ENCODE peak calls at places on chromosomes 11 and 22, in ten cellular contexts. One of them, this sample, is unnamed.

GRCh38 chr22:21078916-21079315 is 33.2 kb downstream of the LRRC74B start:
- DNase-seq in cardiac fibroblast: no peak
- DNase-seq in kidney epithelial cell: no peak
- DNase-seq in esophagus squamous epithelium: no peak
- DNase-seq in fibroblast of pulmonary artery: no peak
- DNase-seq in coronary artery: no peak
- DNase-seq in astrocyte of the cerebellum: no peak
- DNase-seq in kidney: no peak
- DNase-seq in heart right ventricle: no peak
- DNase-seq in brain microvascular endothelial cell: no peak
- DNase-seq in this sample: no peak

GRCh38 chr22:24421428-24421931 is 5.9 kb upstream of the ADORA2A start:
- DNase-seq in cardiac fibroblast: no peak
- DNase-seq in kidney epithelial cell: no peak
- DNase-seq in esophagus squamous epithelium: no peak
- DNase-seq in fibroblast of pulmonary artery: no peak
- DNase-seq in coronary artery: no peak
- DNase-seq in astrocyte of the cerebellum: no peak
- DNase-seq in kidney: no peak
- DNase-seq in heart right ventricle: no peak
- DNase-seq in brain microvascular endothelial cell: no peak
- DNase-seq in this sample: no peak

GRCh38 chr22:22667966-22668880 is 23.8 kb downstream of the GGTLC2 start:
- DNase-seq in cardiac fibroblast: no peak
- DNase-seq in kidney epithelial cell: no peak
- DNase-seq in esophagus squamous epithelium: no peak
- DNase-seq in fibroblast of pulmonary artery: no peak
- DNase-seq in coronary artery: no peak
- DNase-seq in astrocyte of the cerebellum: no peak
- DNase-seq in kidney: no peak
- DNase-seq in heart right ventricle: no peak
- DNase-seq in brain microvascular endothelial cell: no peak
- DNase-seq in this sample: no peak

GRCh38 chr22:41780714-41781507 is 19.6 kb upstream of the CCDC134 start:
- DNase-seq in cardiac fibroblast: peak
- DNase-seq in kidney epithelial cell: no peak
- DNase-seq in esophagus squamous epithelium: peak
- DNase-seq in fibroblast of pulmonary artery: peak
- DNase-seq in coronary artery: no peak
- DNase-seq in astrocyte of the cerebellum: no peak
- DNase-seq in kidney: peak
- DNase-seq in heart right ventricle: peak
- DNase-seq in brain microvascular endothelial cell: peak
- DNase-seq in this sample: peak

GRCh38 chr22:34878996-34879395 is 187.0 kb upstream of the ISX start:
- DNase-seq in cardiac fibroblast: no peak
- DNase-seq in kidney epithelial cell: peak
- DNase-seq in esophagus squamous epithelium: no peak
- DNase-seq in fibroblast of pulmonary artery: no peak
- DNase-seq in coronary artery: no peak
- DNase-seq in astrocyte of the cerebellum: no peak
- DNase-seq in kidney: no peak
- DNase-seq in heart right ventricle: no peak
- DNase-seq in brain microvascular endothelial cell: no peak
- DNase-seq in this sample: no peak

GRCh38 chr11:8203980-8204379 is 35.2 kb upstream of the RIC3 start:
- DNase-seq in cardiac fibroblast: no peak
- DNase-seq in kidney epithelial cell: no peak
- DNase-seq in esophagus squamous epithelium: no peak
- DNase-seq in fibroblast of pulmonary artery: no peak
- DNase-seq in coronary artery: peak
- DNase-seq in astrocyte of the cerebellum: no peak
- DNase-seq in kidney: no peak
- DNase-seq in heart right ventricle: no peak
- DNase-seq in brain microvascular endothelial cell: no peak
- DNase-seq in this sample: no peak

GRCh38 chr11:47412152-47412746 is 3.9 kb downstream of the SLC39A13 start:
- DNase-seq in cardiac fibroblast: peak
- DNase-seq in kidney epithelial cell: no peak
- DNase-seq in esophagus squamous epithelium: no peak
- DNase-seq in fibroblast of pulmonary artery: peak
- DNase-seq in coronary artery: no peak
- DNase-seq in astrocyte of the cerebellum: no peak
- DNase-seq in kidney: peak
- DNase-seq in heart right ventricle: peak
- DNase-seq in brain microvascular endothelial cell: no peak
- DNase-seq in this sample: no peak

GRCh38 chr11:24134879-24135588 is 361.8 kb upstream of the LUZP2 start:
- DNase-seq in cardiac fibroblast: no peak
- DNase-seq in kidney epithelial cell: no peak
- DNase-seq in esophagus squamous epithelium: no peak
- DNase-seq in fibroblast of pulmonary artery: peak
- DNase-seq in coronary artery: no peak
- DNase-seq in astrocyte of the cerebellum: no peak
- DNase-seq in kidney: no peak
- DNase-seq in heart right ventricle: no peak
- DNase-seq in brain microvascular endothelial cell: no peak
- DNase-seq in this sample: no peak

GRCh38 chr11:32225491-32226285 is 134.8 kb downstream of the RCN1 start:
- DNase-seq in cardiac fibroblast: no peak
- DNase-seq in kidney epithelial cell: no peak
- DNase-seq in esophagus squamous epithelium: no peak
- DNase-seq in fibroblast of pulmonary artery: no peak
- DNase-seq in coronary artery: no peak
- DNase-seq in astrocyte of the cerebellum: no peak
- DNase-seq in kidney: no peak
- DNase-seq in heart right ventricle: no peak
- DNase-seq in brain microvascular endothelial cell: no peak
- DNase-seq in this sample: no peak

GRCh38 chr22:39592104-39593060 is 21.8 kb downstream of the CACNA1I start:
- DNase-seq in cardiac fibroblast: peak
- DNase-seq in kidney epithelial cell: peak
- DNase-seq in esophagus squamous epithelium: no peak
- DNase-seq in fibroblast of pulmonary artery: peak
- DNase-seq in coronary artery: no peak
- DNase-seq in astrocyte of the cerebellum: peak
- DNase-seq in kidney: peak
- DNase-seq in heart right ventricle: no peak
- DNase-seq in brain microvascular endothelial cell: peak
- DNase-seq in this sample: no peak

GRCh38 chr11:95255523-95256165 is 24.6 kb upstream of the SESN3 start:
- DNase-seq in cardiac fibroblast: no peak
- DNase-seq in kidney epithelial cell: no peak
- DNase-seq in esophagus squamous epithelium: no peak
- DNase-seq in fibroblast of pulmonary artery: no peak
- DNase-seq in coronary artery: no peak
- DNase-seq in astrocyte of the cerebellum: no peak
- DNase-seq in kidney: no peak
- DNase-seq in heart right ventricle: no peak
- DNase-seq in brain microvascular endothelial cell: no peak
- DNase-seq in this sample: no peak

GRCh38 chr11:9313648-9314290 is 624 bp downstream of the TMEM41B start:
- DNase-seq in cardiac fibroblast: peak
- DNase-seq in kidney epithelial cell: no peak
- DNase-seq in esophagus squamous epithelium: no peak
- DNase-seq in fibroblast of pulmonary artery: peak
- DNase-seq in coronary artery: no peak
- DNase-seq in astrocyte of the cerebellum: no peak
- DNase-seq in kidney: no peak
- DNase-seq in heart right ventricle: no peak
- DNase-seq in brain microvascular endothelial cell: no peak
- DNase-seq in this sample: no peak

GRCh38 chr22:45836418-45836817 is 140.5 kb downstream of the WNT7B start:
- DNase-seq in cardiac fibroblast: no peak
- DNase-seq in kidney epithelial cell: no peak
- DNase-seq in esophagus squamous epithelium: no peak
- DNase-seq in fibroblast of pulmonary artery: no peak
- DNase-seq in coronary artery: no peak
- DNase-seq in astrocyte of the cerebellum: no peak
- DNase-seq in kidney: no peak
- DNase-seq in heart right ventricle: no peak
- DNase-seq in brain microvascular endothelial cell: no peak
- DNase-seq in this sample: no peak
- TF ChIP-seq CTCF in cardiac fibroblast: no peak
- TF ChIP-seq CTCF in kidney epithelial cell: no peak
- TF ChIP-seq CTCF in esophagus squamous epithelium: no peak
- TF ChIP-seq CTCF in fibroblast of pulmonary artery: no peak
- TF ChIP-seq CTCF in coronary artery: no peak
- TF ChIP-seq CTCF in astrocyte of the cerebellum: no peak
- TF ChIP-seq CTCF in kidney: no peak
- TF ChIP-seq CTCF in heart right ventricle: no peak
- TF ChIP-seq CTCF in brain microvascular endothelial cell: no peak
- TF ChIP-seq CTCF in this sample: no peak

DNA sequence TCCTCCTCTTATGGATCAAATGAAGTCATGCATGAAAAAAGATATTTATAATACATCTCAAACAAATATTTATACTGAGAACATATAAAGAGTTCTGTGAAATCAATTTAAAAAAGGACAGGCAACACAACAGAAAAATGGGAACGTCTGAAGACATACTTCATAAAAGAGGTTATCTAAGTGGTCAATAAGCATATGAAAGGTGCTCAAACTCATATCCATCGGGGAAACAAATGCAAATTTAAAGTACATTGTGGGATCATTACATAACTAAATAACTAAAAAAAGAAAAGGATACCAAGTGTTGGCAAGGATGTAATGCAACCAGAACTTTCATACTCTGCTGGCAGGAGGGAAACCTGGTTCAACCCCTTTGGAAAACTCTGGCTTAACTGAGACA is 22.3 kb downstream of the TPST2 start:
- DNase-seq in cardiac fibroblast: no peak
- DNase-seq in kidney epithelial cell: no peak
- DNase-seq in esophagus squamous epithelium: no peak
- DNase-seq in fibroblast of pulmonary artery: no peak
- DNase-seq in coronary artery: no peak
- DNase-seq in astrocyte of the cerebellum: no peak
- DNase-seq in kidney: no peak
- DNase-seq in heart right ventricle: no peak
- DNase-seq in brain microvascular endothelial cell: no peak
- DNase-seq in this sample: no peak
- H3K4me3 ChIP-seq in cardiac fibroblast: no peak
- H3K4me3 ChIP-seq in kidney epithelial cell: no peak
- H3K4me3 ChIP-seq in esophagus squamous epithelium: no peak
- H3K4me3 ChIP-seq in fibroblast of pulmonary artery: no peak
- H3K4me3 ChIP-seq in coronary artery: no peak
- H3K4me3 ChIP-seq in astrocyte of the cerebellum: no peak
- H3K4me3 ChIP-seq in kidney: no peak
- H3K4me3 ChIP-seq in heart right ventricle: no peak
- H3K4me3 ChIP-seq in brain microvascular endothelial cell: no peak
- H3K4me3 ChIP-seq in this sample: no peak

DNA sequence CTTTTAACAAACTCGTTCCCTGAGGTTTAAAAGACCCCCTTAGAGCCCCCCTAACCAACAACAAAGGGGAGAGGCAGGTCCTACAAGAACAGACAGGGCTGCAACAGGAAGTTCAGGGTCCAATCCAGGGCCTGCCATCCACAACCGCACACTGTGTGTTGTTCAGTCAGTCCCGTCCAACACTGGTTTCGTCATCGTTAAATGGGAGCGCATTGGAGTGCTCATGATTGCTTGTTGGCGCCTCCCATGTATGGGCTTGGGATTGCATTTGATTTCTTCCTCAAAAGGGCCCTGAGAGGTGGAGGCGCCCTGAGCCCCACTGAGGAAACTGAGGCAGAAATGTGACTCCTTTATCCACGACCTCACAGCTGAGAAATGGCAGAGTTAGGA is 174.1 kb downstream of the MN1 start:
- DNase-seq in cardiac fibroblast: no peak
- DNase-seq in kidney epithelial cell: no peak
- DNase-seq in esophagus squamous epithelium: no peak
- DNase-seq in fibroblast of pulmonary artery: peak
- DNase-seq in coronary artery: no peak
- DNase-seq in astrocyte of the cerebellum: no peak
- DNase-seq in kidney: no peak
- DNase-seq in heart right ventricle: no peak
- DNase-seq in brain microvascular endothelial cell: no peak
- DNase-seq in this sample: no peak
- TF ChIP-seq CTCF in cardiac fibroblast: no peak
- TF ChIP-seq CTCF in kidney epithelial cell: no peak
- TF ChIP-seq CTCF in esophagus squamous epithelium: no peak
- TF ChIP-seq CTCF in fibroblast of pulmonary artery: no peak
- TF ChIP-seq CTCF in coronary artery: no peak
- TF ChIP-seq CTCF in astrocyte of the cerebellum: no peak
- TF ChIP-seq CTCF in kidney: no peak
- TF ChIP-seq CTCF in heart right ventricle: no peak
- TF ChIP-seq CTCF in brain microvascular endothelial cell: peak
- TF ChIP-seq CTCF in this sample: no peak

GRCh38 chr11:45501980-45502545 is 163.4 kb downstream of the CHST1 start:
- DNase-seq in cardiac fibroblast: no peak
- DNase-seq in kidney epithelial cell: no peak
- DNase-seq in esophagus squamous epithelium: no peak
- DNase-seq in fibroblast of pulmonary artery: no peak
- DNase-seq in coronary artery: peak
- DNase-seq in astrocyte of the cerebellum: no peak
- DNase-seq in kidney: no peak
- DNase-seq in heart right ventricle: no peak
- DNase-seq in brain microvascular endothelial cell: no peak
- DNase-seq in this sample: no peak

GRCh38 chr11:45500457-45500856 is 165.0 kb downstream of the CHST1 start:
- DNase-seq in cardiac fibroblast: peak
- DNase-seq in kidney epithelial cell: no peak
- DNase-seq in esophagus squamous epithelium: no peak
- DNase-seq in fibroblast of pulmonary artery: no peak
- DNase-seq in coronary artery: peak
- DNase-seq in astrocyte of the cerebellum: no peak
- DNase-seq in kidney: no peak
- DNase-seq in heart right ventricle: no peak
- DNase-seq in brain microvascular endothelial cell: no peak
- DNase-seq in this sample: no peak

GRCh38 chr11:45503311-45503710 is 162.1 kb downstream of the CHST1 start:
- DNase-seq in cardiac fibroblast: no peak
- DNase-seq in kidney epithelial cell: no peak
- DNase-seq in esophagus squamous epithelium: no peak
- DNase-seq in fibroblast of pulmonary artery: no peak
- DNase-seq in coronary artery: peak
- DNase-seq in astrocyte of the cerebellum: no peak
- DNase-seq in kidney: no peak
- DNase-seq in heart right ventricle: no peak
- DNase-seq in brain microvascular endothelial cell: no peak
- DNase-seq in this sample: no peak

DNA sequence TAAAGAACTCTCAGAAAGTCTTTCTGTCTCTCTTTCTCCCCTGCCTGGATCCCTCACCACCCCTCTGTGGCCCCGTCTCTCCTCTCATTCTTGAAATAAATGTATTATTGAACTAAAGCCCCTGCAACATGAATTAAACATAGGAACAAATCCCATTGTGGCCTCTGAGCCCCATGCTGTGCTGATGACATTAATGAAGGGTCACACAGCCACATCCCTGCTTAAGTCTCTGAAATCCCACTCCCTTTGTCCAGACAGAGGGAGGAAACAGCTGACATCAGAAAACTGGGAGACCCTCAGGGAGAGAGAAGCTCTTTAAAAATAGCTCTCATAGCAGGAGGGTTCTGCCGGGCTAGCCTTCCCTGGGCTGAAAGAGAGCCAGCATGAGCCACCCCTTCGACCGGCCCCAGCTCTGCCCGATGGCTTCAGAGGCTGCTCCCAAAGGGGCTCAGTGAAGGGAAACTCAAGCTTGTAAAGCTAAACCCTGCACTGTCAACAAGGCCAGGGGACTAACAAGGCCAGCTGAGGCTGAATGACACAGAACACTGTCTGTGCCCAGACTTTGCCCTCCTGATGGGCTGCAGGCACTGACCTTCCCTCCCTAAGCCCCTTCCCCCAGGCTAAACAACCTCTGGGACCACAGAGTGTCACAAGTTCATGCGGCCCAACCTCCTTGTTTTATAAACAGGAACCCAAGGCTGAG is 164.0 kb downstream of the CHST1 start:
- DNase-seq in cardiac fibroblast: no peak
- DNase-seq in kidney epithelial cell: no peak
- DNase-seq in esophagus squamous epithelium: no peak
- DNase-seq in fibroblast of pulmonary artery: no peak
- DNase-seq in coronary artery: peak
- DNase-seq in astrocyte of the cerebellum: no peak
- DNase-seq in kidney: no peak
- DNase-seq in heart right ventricle: no peak
- DNase-seq in brain microvascular endothelial cell: no peak
- DNase-seq in this sample: no peak
- H3K4me3 ChIP-seq in cardiac fibroblast: no peak
- H3K4me3 ChIP-seq in kidney epithelial cell: no peak
- H3K4me3 ChIP-seq in esophagus squamous epithelium: no peak
- H3K4me3 ChIP-seq in fibroblast of pulmonary artery: no peak
- H3K4me3 ChIP-seq in coronary artery: no peak
- H3K4me3 ChIP-seq in astrocyte of the cerebellum: no peak
- H3K4me3 ChIP-seq in kidney: no peak
- H3K4me3 ChIP-seq in heart right ventricle: no peak
- H3K4me3 ChIP-seq in brain microvascular endothelial cell: no peak
- H3K4me3 ChIP-seq in this sample: no peak